ENCODE peak calls at places on chromosomes 4 and X, in seven cellular contexts. C, H, Y, J, F, N and V are unnamed samples.

GRCh38 chr4:185542626-185543336 is 7.5 kb upstream of the PDLIM3 start:
- DNase-seq in C (no peak), H (no peak), Y (no peak), J (no peak), F (no peak), N (no peak), V (peak)

GRCh38 chrX:123217077-123217476 is 33.0 kb downstream of the GRIA3 start:
- DNase-seq in C (no peak), H (no peak), Y (no peak), J (no peak), F (no peak), N (no peak), V (no peak)

GRCh38 chr4:142396279-142396678 is 449.8 kb downstream of the INPP4B start:
- DNase-seq in C (no peak), H (no peak), Y (no peak), J (no peak), F (no peak), N (no peak), V (no peak)

GRCh38 chrX:77742788-77743476 is 43.1 kb downstream of the ATRX start:
- DNase-seq in C (no peak), H (no peak), Y (no peak), J (no peak), F (no peak), N (no peak), V (no peak)

GRCh38 chr4:20383283-20383682 is 131.6 kb downstream of the SLIT2 start:
- DNase-seq in C (no peak), H (no peak), Y (no peak), J (no peak), F (no peak), N (no peak), V (no peak)

GRCh38 chrX:65035451-65035779 is 59.2 kb upstream of the ZC4H2 start:
- DNase-seq in C (no peak), H (no peak), Y (no peak), J (peak), F (no peak), N (peak), V (no peak)

GRCh38 chrX:3638280-3638873 is 75.1 kb downstream of the PRKX start:
- DNase-seq in C (peak), H (no peak), Y (no peak), J (no peak), F (peak), N (peak), V (no peak)

GRCh38 chrX:6708676-6709075 is 173.8 kb upstream of the VCX3A start:
- DNase-seq in C (no peak), H (no peak), Y (no peak), J (no peak), F (no peak), N (no peak), V (no peak)

GRCh38 chr4:13700196-13701140 is 72.9 kb upstream of the BOD1L1 start:
- DNase-seq in C (no peak), H (no peak), Y (no peak), J (no peak), F (no peak), N (no peak), V (no peak)

GRCh38 chrX:129449141-129449540 is 74.1 kb downstream of the SMARCA1 start:
- DNase-seq in C (no peak), H (no peak), Y (no peak), J (no peak), F (no peak), N (no peak), V (no peak)

GRCh38 chr4:149754526-149754925 is 61.1 kb downstream of the IQCM start:
- DNase-seq in C (no peak), H (no peak), Y (no peak), J (no peak), F (no peak), N (no peak), V (no peak)

GRCh38 chr4:37988670-37989069 is 28.5 kb downstream of the PTTG2 start:
- DNase-seq in C (no peak), H (no peak), Y (no peak), J (no peak), F (no peak), N (no peak), V (no peak)

GRCh38 chrX:38214551-38214950 is 6.1 kb downstream of the SRPX start:
- DNase-seq in C (no peak), H (no peak), Y (no peak), J (no peak), F (no peak), N (no peak), V (no peak)

GRCh38 chr4:176898791-176899190 is 106.1 kb upstream of the VEGFC start:
- DNase-seq in C (no peak), H (no peak), Y (no peak), J (no peak), F (no peak), N (no peak), V (no peak)

GRCh38 chr4:45317276-45317675 is 590.9 kb upstream of the GNPDA2 start:
- DNase-seq in C (no peak), H (no peak), Y (no peak), J (no peak), F (no peak), N (no peak), V (no peak)

GRCh38 chr4:183691006-183691405 is 31.9 kb downstream of the TRAPPC11 start:
- DNase-seq in C (no peak), H (no peak), Y (no peak), J (no peak), F (no peak), N (no peak), V (no peak)

GRCh38 chrX:31871989-31872388 is 800.1 kb upstream of the FTHL17 start:
- DNase-seq in C (no peak), H (no peak), Y (no peak), J (no peak), F (no peak), N (no peak), V (no peak)

GRCh38 chr4:149077142-149077541 is 634.9 kb upstream of the NR3C2 start:
- DNase-seq in C (no peak), H (no peak), Y (no peak), J (no peak), F (no peak), N (no peak), V (no peak)

GRCh38 chr4:30256105-30256828 is 463.9 kb upstream of the PCDH7 start:
- DNase-seq in C (no peak), H (no peak), Y (no peak), J (no peak), F (no peak), N (no peak), V (no peak)

GRCh38 chr4:123055943-123056342 is 133.5 kb upstream of the NUDT6 start:
- DNase-seq in C (no peak), H (no peak), Y (no peak), J (no peak), F (no peak), N (no peak), V (no peak)

GRCh38 chr4:1209821-1210220 is 37.4 kb upstream of the SPON2 start:
- DNase-seq in C (no peak), H (no peak), Y (no peak), J (no peak), F (no peak), N (no peak), V (peak)

GRCh38 chrX:115260330-115260729 is 26.4 kb upstream of the LRCH2 start:
- DNase-seq in C (no peak), H (no peak), Y (no peak), J (no peak), F (no peak), N (no peak), V (no peak)

GRCh38 chr4:180394307-180394706 is 1848.9 kb upstream of the TENM3 start:
- DNase-seq in C (no peak), H (no peak), Y (no peak), J (no peak), F (no peak), N (no peak), V (no peak)

GRCh38 chrX:71998836-71999509 is 88.3 kb downstream of the NHSL2 start:
- DNase-seq in C (peak), H (peak), Y (no peak), J (no peak), F (peak), N (peak), V (no peak)

GRCh38 chrX:72115380-72115779 is 16.3 kb downstream of the RTL5 start:
- DNase-seq in C (no peak), H (no peak), Y (no peak), J (no peak), F (no peak), N (no peak), V (no peak)

GRCh38 chr4:40190880-40191815 is 5.7 kb upstream of the RHOH start:
- DNase-seq in C (no peak), H (peak), Y (no peak), J (peak), F (peak), N (no peak), V (no peak)

GRCh38 chr4:95289028-95289634 is 259.6 kb downstream of the UNC5C start:
- DNase-seq in C (no peak), H (no peak), Y (no peak), J (no peak), F (no peak), N (no peak), V (no peak)

GRCh38 chrX:78652971-78653822 is 5.9 kb downstream of the RTL3 start:
- DNase-seq in C (no peak), H (no peak), Y (no peak), J (no peak), F (no peak), N (no peak), V (no peak)

GRCh38 chr4:156475322-156475721 is 496.3 kb downstream of the PDGFC start:
- DNase-seq in C (no peak), H (no peak), Y (no peak), J (no peak), F (no peak), N (no peak), V (no peak)

GRCh38 chrX:140817943-140818342 is 108.4 kb downstream of the LINC00632 start:
- DNase-seq in C (no peak), H (peak), Y (no peak), J (no peak), F (no peak), N (no peak), V (no peak)